ENCODE peak calls at places on chromosomes 1 and 21, in four cellular contexts. One of them, this sample, is unnamed.

GRCh38 chr1:230863449-230863848 is 4.9 kb downstream of the C1orf198 start:
- DNase-seq in WTC11: peak; percentile 19
- DNase-seq in HepG2: no peak
- DNase-seq in K562: no peak
- DNase-seq in this sample: no peak

GRCh38 chr1:154955718-154956513 is at the start of gene PBXIP1:
- DNase-seq in WTC11: peak; percentile 85
- DNase-seq in HepG2: peak; percentile 94
- DNase-seq in K562: peak; percentile 85
- DNase-seq in this sample: peak; percentile 95

GRCh38 chr1:21165632-21166031 is 11.1 kb downstream of the EIF4G3 start:
- DNase-seq in WTC11: no peak
- DNase-seq in HepG2: no peak
- DNase-seq in K562: no peak
- DNase-seq in this sample: no peak

GRCh38 chr21:17931080-17931479 is 111.9 kb upstream of the C21orf91 start:
- DNase-seq in WTC11: no peak
- DNase-seq in HepG2: peak; percentile 6
- DNase-seq in K562: peak; percentile 14
- DNase-seq in this sample: no peak

GRCh38 chr1:172708452-172708851 is 49.5 kb downstream of the FASLG start:
- DNase-seq in WTC11: no peak
- DNase-seq in HepG2: no peak
- DNase-seq in K562: no peak
- DNase-seq in this sample: no peak

GRCh38 chr21:42593007-42593814 is 60.2 kb upstream of the PDE9A start:
- DNase-seq in WTC11: peak; percentile 84
- DNase-seq in HepG2: peak; percentile 48
- DNase-seq in K562: peak; percentile 91
- DNase-seq in this sample: peak; percentile 92

GRCh38 chr1:12163210-12163609 is 3.6 kb upstream of the TNFRSF1B start:
- DNase-seq in WTC11: no peak
- DNase-seq in HepG2: no peak
- DNase-seq in K562: no peak
- DNase-seq in this sample: no peak

GRCh38 chr1:207312604-207312920 is 8.9 kb upstream of the CD55 start:
- DNase-seq in WTC11: no peak
- DNase-seq in HepG2: no peak
- DNase-seq in K562: no peak
- DNase-seq in this sample: no peak

GRCh38 chr1:2166695-2167094 is 27.9 kb downstream of the FAAP20 start:
- DNase-seq in WTC11: no peak
- DNase-seq in HepG2: no peak
- DNase-seq in K562: no peak
- DNase-seq in this sample: no peak

GRCh38 chr1:33350611-33351280 is 29.8 kb upstream of the A3GALT2 start:
- DNase-seq in WTC11: no peak
- DNase-seq in HepG2: no peak
- DNase-seq in K562: no peak
- DNase-seq in this sample: no peak

GRCh38 chr1:177983824-177984528 is 14.1 kb upstream of the SEC16B start:
- DNase-seq in WTC11: peak; percentile 33
- DNase-seq in HepG2: peak; percentile 7
- DNase-seq in K562: no peak
- DNase-seq in this sample: peak; percentile 63

GRCh38 chr1:35031103-35031452 is 667 bp downstream of the ZMYM6 start:
- DNase-seq in WTC11: peak; percentile 19
- DNase-seq in HepG2: peak; percentile 5
- DNase-seq in K562: peak; percentile 60
- DNase-seq in this sample: peak; percentile 33

GRCh38 chr1:184296466-184297243 is 90.2 kb upstream of the C1orf21 start:
- DNase-seq in WTC11: no peak
- DNase-seq in HepG2: no peak
- DNase-seq in K562: no peak
- DNase-seq in this sample: no peak

DNA sequence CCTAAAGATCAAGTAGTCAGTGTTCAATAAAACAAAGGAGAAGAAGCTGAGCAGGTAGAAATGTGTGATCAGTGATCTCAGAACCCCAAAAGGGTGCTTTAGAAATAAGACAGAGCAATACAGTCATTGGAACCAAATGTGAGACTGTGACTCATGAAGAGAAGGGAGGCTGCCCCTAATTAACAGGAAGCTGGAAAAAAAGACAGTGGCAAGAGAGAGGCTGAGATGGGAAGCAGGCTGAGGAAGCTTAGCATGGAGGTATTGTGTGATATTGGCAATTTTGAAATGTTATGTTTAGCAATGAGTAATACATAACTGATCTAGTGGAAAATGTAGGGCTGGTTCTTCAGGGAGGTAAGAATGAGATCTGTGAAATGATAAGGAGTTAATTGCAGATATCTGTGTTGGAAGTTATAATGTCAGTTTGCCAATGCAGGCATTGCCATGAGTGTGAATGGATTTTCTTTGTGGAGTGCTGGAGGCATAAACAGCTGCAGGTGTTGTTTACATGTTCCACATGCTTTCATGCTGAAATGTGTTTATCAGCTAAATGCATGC is 90.6 kb upstream of the CACNA1E start:
- DNase-seq in WTC11: no peak
- DNase-seq in HepG2: no peak
- DNase-seq in K562: no peak
- DNase-seq in this sample: no peak
- TF ChIP-seq ELF4 in WTC11: no peak
- TF ChIP-seq ELF4 in HepG2: no peak
- TF ChIP-seq ELF4 in K562: no peak
- TF ChIP-seq ELF4 in this sample: no peak

GRCh38 chr1:3314561-3315271 is 139.7 kb upstream of the ARHGEF16 start:
- DNase-seq in WTC11: no peak
- DNase-seq in HepG2: no peak
- DNase-seq in K562: no peak
- DNase-seq in this sample: no peak

GRCh38 chr1:3315399-3315798 is 139.1 kb upstream of the ARHGEF16 start:
- DNase-seq in WTC11: no peak
- DNase-seq in HepG2: no peak
- DNase-seq in K562: no peak
- DNase-seq in this sample: no peak

GRCh38 chr1:3312310-3312734 is 142.1 kb upstream of the ARHGEF16 start:
- DNase-seq in WTC11: no peak
- DNase-seq in HepG2: no peak
- DNase-seq in K562: no peak
- DNase-seq in this sample: no peak

GRCh38 chr1:3312894-3313578 is 141.4 kb upstream of the ARHGEF16 start:
- DNase-seq in WTC11: peak; percentile 49
- DNase-seq in HepG2: peak; percentile 65
- DNase-seq in K562: peak; percentile 83
- DNase-seq in this sample: peak; percentile 75

GRCh38 chr1:3313579-3313955 is 140.9 kb upstream of the ARHGEF16 start:
- DNase-seq in WTC11: peak; percentile 31
- DNase-seq in HepG2: no peak
- DNase-seq in K562: no peak
- DNase-seq in this sample: no peak
- TF ChIP-seq ELF4 in WTC11: no peak
- TF ChIP-seq ELF4 in HepG2: no peak
- TF ChIP-seq ELF4 in K562: no peak
- TF ChIP-seq ELF4 in this sample: no peak

GRCh38 chr1:3263790-3264189 is 190.7 kb upstream of the ARHGEF16 start:
- DNase-seq in WTC11: no peak
- DNase-seq in HepG2: no peak
- DNase-seq in K562: no peak
- DNase-seq in this sample: no peak
- TF ChIP-seq ELF4 in WTC11: no peak
- TF ChIP-seq ELF4 in HepG2: no peak
- TF ChIP-seq ELF4 in K562: no peak
- TF ChIP-seq ELF4 in this sample: no peak

GRCh38 chr1:80249699-80250098 is 1243.2 kb upstream of the ADGRL4 start:
- DNase-seq in WTC11: no peak
- DNase-seq in HepG2: no peak
- DNase-seq in K562: no peak
- DNase-seq in this sample: peak; percentile 14

GRCh38 chr1:80245813-80246212 is 1239.3 kb upstream of the ADGRL4 start:
- DNase-seq in WTC11: no peak
- DNase-seq in HepG2: no peak
- DNase-seq in K562: no peak
- DNase-seq in this sample: no peak

GRCh38 chr1:80248886-80249285 is 1242.4 kb upstream of the ADGRL4 start:
- DNase-seq in WTC11: no peak
- DNase-seq in HepG2: no peak
- DNase-seq in K562: no peak
- DNase-seq in this sample: no peak

GRCh38 chr1:80244366-80244765 is 1237.8 kb upstream of the ADGRL4 start:
- DNase-seq in WTC11: no peak
- DNase-seq in HepG2: no peak
- DNase-seq in K562: no peak
- DNase-seq in this sample: no peak
- TF ChIP-seq ELF4 in WTC11: no peak
- TF ChIP-seq ELF4 in HepG2: no peak
- TF ChIP-seq ELF4 in K562: no peak
- TF ChIP-seq ELF4 in this sample: no peak

GRCh38 chr1:153430166-153430553 is 13.8 kb downstream of the S100A7A start:
- DNase-seq in WTC11: no peak
- DNase-seq in HepG2: no peak
- DNase-seq in K562: no peak
- DNase-seq in this sample: no peak
- TF ChIP-seq ELF4 in WTC11: no peak
- TF ChIP-seq ELF4 in HepG2: no peak
- TF ChIP-seq ELF4 in K562: no peak
- TF ChIP-seq ELF4 in this sample: no peak

GRCh38 chr1:48526045-48526714 is 54.2 kb upstream of the SPATA6 start:
- DNase-seq in WTC11: no peak
- DNase-seq in HepG2: no peak
- DNase-seq in K562: no peak
- DNase-seq in this sample: no peak
- TF ChIP-seq ELF4 in WTC11: no peak
- TF ChIP-seq ELF4 in HepG2: no peak
- TF ChIP-seq ELF4 in K562: no peak
- TF ChIP-seq ELF4 in this sample: no peak

DNA sequence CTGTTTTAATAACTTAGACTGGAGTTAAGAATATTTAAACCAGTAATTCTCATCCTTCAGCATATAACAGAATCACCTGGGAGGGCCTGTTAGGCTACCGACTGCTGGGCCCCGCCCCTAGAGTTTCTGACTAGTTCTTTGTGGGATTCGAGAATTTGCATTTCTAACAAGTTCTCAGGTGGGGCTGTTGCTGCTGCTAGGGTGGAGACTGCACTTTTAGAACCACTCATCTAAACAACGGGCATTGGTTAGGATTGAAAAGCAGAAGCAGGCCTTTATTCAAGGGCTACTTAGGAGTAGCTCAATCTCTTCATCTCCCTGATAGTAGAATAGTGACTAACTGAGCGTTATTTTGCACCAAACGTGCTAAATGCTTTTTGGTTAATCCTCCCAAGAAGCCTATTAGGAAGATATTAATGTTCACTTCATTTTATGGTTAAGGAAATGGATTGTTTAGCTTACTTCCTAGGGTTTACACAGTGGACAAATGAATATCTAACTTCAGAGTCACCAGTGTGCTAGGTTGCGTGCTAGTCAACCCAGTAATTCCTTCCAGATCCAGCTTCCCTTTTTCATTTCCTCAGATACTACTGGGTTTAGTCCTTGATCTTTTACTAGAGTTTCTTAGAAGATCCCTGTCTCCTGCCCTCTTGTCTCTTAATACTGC is 31.1 kb upstream of the UAP1 start:
- DNase-seq in WTC11: peak; percentile 55
- DNase-seq in HepG2: no peak
- DNase-seq in K562: no peak
- DNase-seq in this sample: no peak
- TF ChIP-seq ELF4 in WTC11: no peak
- TF ChIP-seq ELF4 in HepG2: no peak
- TF ChIP-seq ELF4 in K562: no peak
- TF ChIP-seq ELF4 in this sample: no peak

DNA sequence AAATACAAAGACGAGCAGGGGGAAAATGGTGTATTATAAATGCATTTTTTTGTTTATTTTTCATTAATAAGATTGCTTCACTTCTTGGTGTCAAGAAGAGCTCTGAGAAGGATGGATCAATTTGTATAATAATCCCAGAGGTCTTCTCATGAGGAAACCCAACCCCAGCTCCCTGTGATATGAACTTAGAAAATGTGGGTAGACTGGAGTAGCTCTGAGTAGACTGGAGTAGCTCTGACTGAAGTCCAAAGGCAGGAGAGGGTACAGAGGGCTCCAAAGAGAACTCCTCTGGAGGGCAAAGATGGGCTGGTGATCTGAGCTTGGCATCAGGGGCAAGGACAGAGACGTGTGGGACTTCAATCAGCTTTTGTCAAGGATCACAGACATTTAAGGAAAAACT is 21.4 kb downstream of the CDCP2 start:
- DNase-seq in WTC11: no peak
- DNase-seq in HepG2: no peak
- DNase-seq in K562: no peak
- DNase-seq in this sample: no peak
- TF ChIP-seq ELF4 in WTC11: no peak
- TF ChIP-seq ELF4 in HepG2: no peak
- TF ChIP-seq ELF4 in K562: no peak
- TF ChIP-seq ELF4 in this sample: no peak

GRCh38 chr1:201226859-201227488 is 36.4 kb downstream of the IGFN1 start:
- DNase-seq in WTC11: no peak
- DNase-seq in HepG2: no peak
- DNase-seq in K562: no peak
- DNase-seq in this sample: no peak
- TF ChIP-seq ELF4 in WTC11: no peak
- TF ChIP-seq ELF4 in HepG2: no peak
- TF ChIP-seq ELF4 in K562: no peak
- TF ChIP-seq ELF4 in this sample: no peak

DNA sequence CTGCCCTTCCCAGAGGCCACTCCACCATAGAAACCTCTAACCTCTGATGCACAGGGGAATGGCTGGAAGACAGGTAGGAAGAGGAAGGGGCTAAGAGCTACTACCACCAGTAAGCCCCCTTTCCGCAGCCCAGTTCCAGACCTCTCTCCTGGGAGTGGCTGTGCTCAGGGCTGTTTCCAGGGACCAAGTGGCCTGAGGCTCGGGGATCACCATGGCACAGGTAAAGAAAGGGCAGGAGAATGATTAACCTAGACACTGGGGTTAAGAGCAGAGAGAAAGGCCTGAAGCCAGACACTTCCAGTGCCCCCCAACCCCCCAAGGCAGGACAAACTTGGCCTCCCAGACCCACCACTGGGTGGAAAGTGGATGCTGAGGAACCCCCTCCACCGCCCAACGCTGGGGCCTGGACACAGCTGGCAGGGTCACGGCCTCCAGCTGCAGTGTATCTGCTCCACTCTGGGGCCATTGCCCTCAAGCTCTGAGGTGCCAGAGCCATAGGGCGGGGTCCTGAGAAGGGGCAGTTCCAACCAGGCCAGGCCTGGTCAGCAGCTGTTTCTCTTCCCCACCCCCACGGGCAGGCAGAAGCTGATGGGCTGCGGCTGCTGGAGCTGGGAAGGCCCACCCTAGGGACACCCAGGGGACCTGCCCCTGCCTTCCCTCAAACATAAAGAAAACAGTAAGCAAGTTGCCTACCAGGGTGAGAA is 2.7 kb downstream of the TAGLN2 start:
- DNase-seq in WTC11: no peak
- DNase-seq in HepG2: no peak
- DNase-seq in K562: peak; percentile 56
- DNase-seq in this sample: no peak
- TF ChIP-seq ELF4 in WTC11: no peak
- TF ChIP-seq ELF4 in HepG2: no peak
- TF ChIP-seq ELF4 in K562: no peak
- TF ChIP-seq ELF4 in this sample: no peak